ENCODE peak calls at places on chromosomes 6 and 20, in four cellular contexts. X is NCI-H345, G is right cardiac atrium, A is Calu3. C is an unnamed sample.

GRCh38 chr20:1830240-1830639 is 65.0 kb upstream of the SIRPA start:
- DNase-seq in X (no peak), G (peak), A (peak), C (no peak)

GRCh38 chr6:149046822-149047246 is 270.7 kb upstream of the TAB2 start:
- DNase-seq in X (no peak), G (no peak), A (no peak), C (no peak)

GRCh38 chr6:7270320-7271204 is 42.4 kb downstream of the SSR1 start:
- DNase-seq in X (no peak), G (no peak), A (no peak), C (no peak)

GRCh38 chr20:37262516-37262915 is 902 bp upstream of the GHRH start:
- DNase-seq in X (peak), G (no peak), A (no peak), C (no peak)

GRCh38 chr6:53671111-53671510 is 5.6 kb upstream of the KLHL31 start:
- DNase-seq in X (no peak), G (no peak), A (no peak), C (no peak)

GRCh38 chr20:45366192-45366591 is 3.2 kb downstream of the SYS1 start:
- DNase-seq in X (no peak), G (no peak), A (no peak), C (no peak)

GRCh38 chr6:3906191-3907019 is 57.2 kb downstream of the FAM50B start:
- DNase-seq in X (no peak), G (no peak), A (no peak), C (no peak)

GRCh38 chr6:96436398-96436797 is 85.2 kb upstream of the UFL1 start:
- DNase-seq in X (no peak), G (no peak), A (no peak), C (no peak)

GRCh38 chr20:1912056-1912455 is 16.8 kb downstream of the SIRPA start:
- DNase-seq in X (no peak), G (peak), A (no peak), C (no peak)

GRCh38 chr20:4052554-4052953 is 37.2 kb upstream of the RNF24 start:
- DNase-seq in X (no peak), G (no peak), A (no peak), C (no peak)

GRCh38 chr6:147381734-147382133 is 126.8 kb upstream of the SAMD5 start:
- DNase-seq in X (no peak), G (no peak), A (no peak), C (no peak)

GRCh38 chr6:87161299-87161698 is 5.9 kb downstream of the ZNF292 start:
- DNase-seq in X (no peak), G (no peak), A (no peak), C (no peak)

GRCh38 chr6:73032586-73032985 is 192.7 kb downstream of the KHDC1L start:
- DNase-seq in X (no peak), G (no peak), A (peak), C (peak)

GRCh38 chr6:150633466-150633795 is 33.7 kb downstream of the PLEKHG1 start:
- DNase-seq in X (no peak), G (no peak), A (no peak), C (no peak)

GRCh38 chr6:110946498-110946897 is 12.0 kb upstream of the GTF3C6 start:
- DNase-seq in X (no peak), G (no peak), A (no peak), C (no peak)

GRCh38 chr6:5529733-5530132 is 268.4 kb downstream of the FARS2 start:
- DNase-seq in X (no peak), G (no peak), A (no peak), C (no peak)

GRCh38 chr6:125658125-125658524 is 91.3 kb upstream of the HEY2 start:
- DNase-seq in X (no peak), G (no peak), A (no peak), C (no peak)

GRCh38 chr6:5082487-5083306 is 2.4 kb upstream of the PPP1R3G start:
- DNase-seq in X (no peak), G (peak), A (peak), C (no peak)

GRCh38 chr6:169073311-169073710 is 180.3 kb downstream of the THBS2 start:
- DNase-seq in X (no peak), G (no peak), A (no peak), C (no peak)

GRCh38 chr6:3226422-3227362 is 761 bp downstream of the TUBB2B start:
- DNase-seq in X (peak), G (no peak), A (no peak), C (no peak)

GRCh38 chr6:170178561-170179477 is 112.1 kb downstream of the DLL1 start:
- DNase-seq in X (peak), G (peak), A (peak), C (peak)

GRCh38 chr6:38370653-38371311 is 268.9 kb downstream of the BTBD9 start:
- DNase-seq in X (no peak), G (no peak), A (no peak), C (no peak)

GRCh38 chr20:24955045-24955444 is 6.0 kb downstream of the CST7 start:
- DNase-seq in X (peak), G (no peak), A (no peak), C (no peak)

GRCh38 chr6:30902709-30903108 is 5.3 kb upstream of the GTF2H4 start:
- DNase-seq in X (no peak), G (no peak), A (no peak), C (no peak)

GRCh38 chr20:50663095-50663821 is 28.1 kb downstream of the RIPOR3 start:
- DNase-seq in X (peak), G (no peak), A (peak), C (peak)

GRCh38 chr6:7773322-7773721 is 47.4 kb downstream of the BMP6 start:
- DNase-seq in X (no peak), G (no peak), A (no peak), C (no peak)

GRCh38 chr6:49336514-49337131 is 126.4 kb downstream of the MMUT start:
- DNase-seq in X (no peak), G (no peak), A (no peak), C (no peak)

GRCh38 chr20:40688129-40689099 is 622 bp downstream of the MAFB start:
- DNase-seq in X (peak), G (peak), A (peak), C (peak)

GRCh38 chr6:142953373-142954273 is 8.6 kb upstream of the HIVEP2 start:
- DNase-seq in X (no peak), G (no peak), A (no peak), C (no peak)

GRCh38 chr6:52512199-52512598 is 64.7 kb downstream of the TRAM2 start:
- DNase-seq in X (no peak), G (peak), A (peak), C (no peak)

C was measured in DMS153.